ENCODE peak calls at places on chromosomes 3 and 15, in ten cellular contexts. N is neuronal stem cell, M is iris pigment epithelial cell, O is HTR-8/SVneo, Q is cardiac fibroblast, W is cardiac muscle cell, H is NCI-H2029, U is Peyer's patch, I is epithelial cell of esophagus, Z is HuH-7.5. P is an unnamed sample.

GRCh38 chr15:39079296-39079834 is 501.5 kb upstream of the THBS1 start:
- DNase-seq in N (no peak), M (peak), O (peak), Q (peak), W (peak), H (no peak), U (no peak), I (peak), Z (no peak), P (peak)

GRCh38 chr3:58608648-58609047 is 31.5 kb upstream of the FAM107A start:
- DNase-seq in N (no peak), M (no peak), O (no peak), Q (no peak), W (no peak), H (peak), U (no peak), I (peak), Z (no peak), P (no peak)

GRCh38 chr3:31147550-31147949 is 253.1 kb upstream of the GADL1 start:
- DNase-seq in N (no peak), M (no peak), O (no peak), Q (no peak), W (no peak), H (no peak), U (no peak), I (no peak), Z (no peak), P (no peak)

GRCh38 chr3:64030741-64031140 is 7.4 kb upstream of the PSMD6 start:
- DNase-seq in N (peak), M (peak), O (peak), Q (peak), W (peak), H (peak), U (peak), I (peak), Z (peak), P (peak)

GRCh38 chr3:177361042-177361938 is 164.0 kb upstream of the TBL1XR1 start:
- DNase-seq in N (no peak), M (no peak), O (no peak), Q (no peak), W (no peak), H (no peak), U (peak), I (no peak), Z (no peak), P (no peak)

GRCh38 chr3:129609591-129610169 is 3.2 kb upstream of the PLXND1 start:
- DNase-seq in N (no peak), M (peak), O (no peak), Q (peak), W (peak), H (no peak), U (no peak), I (no peak), Z (no peak), P (no peak)

GRCh38 chr3:154242766-154243165 is 81.5 kb downstream of the DHX36 start:
- DNase-seq in N (no peak), M (no peak), O (no peak), Q (no peak), W (no peak), H (no peak), U (no peak), I (no peak), Z (no peak), P (no peak)

GRCh38 chr15:52481915-52482314 is 46.8 kb downstream of the MYO5A start:
- DNase-seq in N (no peak), M (peak), O (no peak), Q (peak), W (peak), H (no peak), U (peak), I (peak), Z (no peak), P (peak)

GRCh38 chr15:33801954-33802353 is 166.3 kb upstream of the CHRM5 start:
- DNase-seq in N (no peak), M (peak), O (no peak), Q (no peak), W (no peak), H (no peak), U (no peak), I (no peak), Z (no peak), P (no peak)

GRCh38 chr3:27677554-27677953 is 44.6 kb downstream of the EOMES start:
- DNase-seq in N (no peak), M (peak), O (peak), Q (peak), W (peak), H (no peak), U (no peak), I (peak), Z (no peak), P (peak)